ENCODE peak calls at places on chromosomes 11 and 22, in five cellular contexts. H is A549, Z is HepG2, N is endothelial cell of umbilical vein, W is GM12878. X is an unnamed sample.
A peak's percentile ranks its signal among the peaks of the same experiment; 100 is the strongest.

GRCh38 chr11:86484795-86485166 is 110.1 kb downstream of the CCDC81 start:
- DNase-seq in H (no peak), Z (no peak), N (no peak), W (no peak), X (no peak)

GRCh38 chr11:77647906-77648305 is 10.3 kb upstream of the CLNS1A start:
- DNase-seq in H (no peak), Z (no peak), N (no peak), W (no peak), X (no peak)

GRCh38 chr11:108938604-108939003 is 273.7 kb downstream of the DDX10 start:
- DNase-seq in H (no peak), Z (no peak), N (no peak), W (no peak), X (no peak)

GRCh38 chr11:10600570-10601248 is 32.2 kb upstream of the LYVE1 start:
- DNase-seq in H (no peak), Z (no peak), N (peak; percentile 35), W (no peak), X (no peak)

GRCh38 chr22:48707749-48708557 is 1119.7 kb downstream of the BRD1 start:
- DNase-seq in H (no peak), Z (no peak), N (no peak), W (no peak), X (no peak)

GRCh38 chr11:67691149-67691548 is 16.7 kb upstream of the ALDH3B2 start:
- DNase-seq in H (no peak), Z (no peak), N (no peak), W (no peak), X (peak; percentile 24)

GRCh38 chr11:130763087-130763980 is 152.9 kb downstream of the SNX19 start:
- DNase-seq in H (no peak), Z (no peak), N (no peak), W (no peak), X (no peak)

GRCh38 chr11:47641585-47642098 is 717 bp downstream of the MTCH2 start:
- DNase-seq in H (no peak), Z (no peak), N (no peak), W (no peak), X (peak; percentile 18)

GRCh38 chr11:132318421-132319157 is 948.2 kb downstream of the NTM start:
- DNase-seq in H (no peak), Z (no peak), N (no peak), W (no peak), X (no peak)

GRCh38 chr11:12087075-12087775 is 23.2 kb upstream of the MICAL2 start:
- DNase-seq in H (peak; percentile 81), Z (no peak), N (peak; percentile 50), W (no peak), X (peak; percentile 56)

GRCh38 chr11:86483591-86484163 is 109.0 kb downstream of the CCDC81 start:
- DNase-seq in H (no peak), Z (no peak), N (no peak), W (no peak), X (no peak)

GRCh38 chr22:20024225-20025087 is 3.5 kb downstream of the TANGO2 start:
- DNase-seq in H (no peak), Z (no peak), N (no peak), W (no peak), X (no peak)

GRCh38 chr22:20022231-20023069 is 1.5 kb downstream of the TANGO2 start:
- DNase-seq in H (no peak), Z (no peak), N (no peak), W (no peak), X (no peak)

GRCh38 chr22:20021196-20022181 is 579 bp downstream of the TANGO2 start:
- DNase-seq in H (no peak), Z (peak; percentile 49), N (peak; percentile 42), W (no peak), X (peak; percentile 33)

GRCh38 chr22:20025401-20026203 is 4.7 kb downstream of the TANGO2 start:
- DNase-seq in H (no peak), Z (no peak), N (no peak), W (no peak), X (no peak)

GRCh38 chr22:20023214-20023613 is 2.3 kb downstream of the TANGO2 start:
- DNase-seq in H (no peak), Z (no peak), N (no peak), W (no peak), X (no peak)
- TF ChIP-seq MYC in H (no peak), Z (no peak), N (no peak), W (no peak), X (no peak)

GRCh38 chr11:127670372-127670771 is 669.8 kb upstream of the KIRREL3 start:
- DNase-seq in H (no peak), Z (no peak), N (no peak), W (no peak), X (no peak)
- TF ChIP-seq MYC in H (no peak), Z (no peak), N (no peak), W (no peak), X (no peak)

DNA sequence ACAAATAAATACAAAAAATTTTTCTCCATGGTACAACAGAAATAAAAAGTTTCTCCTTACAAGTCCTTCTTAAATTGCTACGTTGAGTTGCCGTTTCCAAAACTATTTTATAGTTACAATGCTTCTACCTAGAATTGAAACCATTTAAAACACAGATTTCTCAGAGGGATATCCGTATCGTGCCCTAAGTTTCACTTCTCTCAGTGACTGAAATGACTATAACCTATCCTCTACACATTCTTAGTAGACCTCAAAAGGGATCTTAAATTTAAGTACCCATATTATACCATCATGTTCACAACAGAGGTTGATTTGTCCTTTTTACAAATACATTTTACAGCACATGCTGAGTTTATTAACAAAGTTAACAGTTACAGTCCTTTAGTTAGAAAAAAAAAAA is 44.1 kb downstream of the USP28 start:
- DNase-seq in H (no peak), Z (no peak), N (no peak), W (peak; percentile 27), X (no peak)
- TF ChIP-seq MYC in H (no peak), Z (no peak), N (no peak), W (no peak), X (no peak)

DNA sequence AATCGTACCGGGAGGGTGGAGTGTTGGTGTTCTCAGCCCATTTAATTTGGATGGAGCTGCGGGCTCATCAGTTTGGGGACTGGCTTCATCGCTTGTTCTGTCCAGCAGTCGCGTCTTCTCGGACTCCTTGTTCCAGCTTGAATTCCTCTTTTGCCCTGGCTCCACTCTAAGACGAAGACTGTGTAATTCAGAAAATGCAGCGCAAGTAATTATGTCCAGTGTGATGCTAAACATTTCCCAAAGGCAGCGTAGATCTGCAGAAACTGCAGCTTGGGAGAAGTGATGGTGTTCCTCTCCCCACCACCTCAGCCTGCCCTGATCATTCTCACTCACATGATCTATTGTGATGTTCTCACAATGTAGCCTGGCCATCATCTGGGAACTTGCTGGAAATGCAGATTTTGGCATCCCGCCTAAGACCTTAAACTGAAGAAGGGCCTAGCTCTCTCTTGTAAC is 666 bp downstream of the SLC25A18 start:
- DNase-seq in H (no peak), Z (no peak), N (no peak), W (no peak), X (no peak)
- TF ChIP-seq MYC in H (no peak), Z (no peak), N (no peak), W (no peak), X (no peak)

DNA sequence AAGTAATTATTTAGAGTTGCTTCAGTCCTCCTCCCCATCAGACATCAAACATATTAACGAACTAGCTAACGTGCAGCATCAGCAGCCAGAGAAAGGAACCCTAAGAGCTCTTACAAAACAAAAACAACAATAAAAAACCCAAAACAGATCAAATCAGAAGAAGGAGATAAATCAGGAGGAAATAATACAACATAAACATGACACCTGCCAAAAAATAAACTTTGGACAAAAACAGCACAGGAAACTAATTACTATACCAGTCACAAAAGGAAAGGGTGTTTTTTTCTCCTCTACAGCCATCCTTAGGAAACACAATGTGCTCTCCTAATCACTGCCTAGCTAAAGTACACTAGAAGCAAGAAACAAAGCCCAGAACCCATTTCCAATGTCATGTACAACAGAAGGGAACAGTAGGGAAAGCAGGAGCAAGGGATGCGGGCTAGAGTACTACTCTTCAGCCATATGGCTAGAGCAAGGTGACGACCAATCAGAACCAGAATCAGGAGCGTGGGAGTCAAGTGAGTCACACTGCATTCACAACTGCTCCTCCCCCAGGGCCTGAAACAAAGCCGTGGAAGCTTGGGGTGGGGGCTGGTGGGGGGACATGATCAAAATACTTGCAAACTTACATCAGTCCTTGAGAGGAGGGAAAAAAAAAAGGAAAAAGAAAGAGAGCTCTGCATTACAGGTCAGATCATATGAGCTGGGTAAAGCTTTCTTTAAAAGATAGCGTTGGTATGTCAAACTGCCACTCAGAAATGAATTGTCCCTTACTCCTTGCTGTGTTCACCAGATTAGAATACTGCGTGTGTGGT is 60.4 kb downstream of the LARGE2 start:
- DNase-seq in H (peak; percentile 11), Z (no peak), N (peak; percentile 70), W (no peak), X (peak; percentile 57)
- TF ChIP-seq MYC in H (no peak), Z (no peak), N (no peak), W (no peak), X (no peak)

DNA sequence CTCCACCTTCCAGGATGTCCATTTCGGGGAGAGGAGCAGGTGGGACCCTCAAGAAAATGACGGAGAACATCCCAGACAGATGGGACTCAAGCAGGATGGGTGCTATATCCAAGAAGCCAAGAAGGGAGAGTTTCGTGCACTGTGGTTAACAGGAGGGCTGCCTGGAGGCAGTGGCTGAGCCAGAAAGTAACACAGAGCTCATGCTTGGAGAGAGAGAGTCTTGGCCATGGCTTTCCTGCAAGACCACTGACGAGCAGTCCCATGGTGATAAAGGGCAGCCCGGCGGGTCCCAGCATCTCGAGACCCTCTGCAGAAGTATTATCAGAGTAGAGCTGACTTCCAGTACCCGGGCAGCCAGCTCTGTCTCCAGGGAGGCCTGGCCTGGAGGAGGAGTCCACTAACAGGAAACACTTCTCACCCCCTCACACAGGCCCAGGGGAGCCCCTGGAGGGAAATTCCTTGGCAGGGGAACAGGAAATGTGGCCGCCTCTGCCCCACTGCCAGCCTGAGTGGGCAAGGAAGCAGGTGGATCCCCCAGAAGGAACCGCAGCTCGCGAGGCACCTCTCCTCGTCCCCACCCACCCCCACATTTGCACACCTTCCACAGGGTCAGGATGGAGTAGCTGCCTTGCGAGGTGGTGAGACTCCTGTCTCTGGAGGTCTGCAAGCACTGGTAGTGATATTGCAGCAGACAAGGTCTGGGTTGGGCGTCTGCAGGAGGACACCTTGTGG is 32.2 kb downstream of the CYTH4 start:
- DNase-seq in H (no peak), Z (no peak), N (peak; percentile 26), W (no peak), X (peak; percentile 79)
- TF ChIP-seq MYC in H (no peak), Z (no peak), N (no peak), W (no peak), X (no peak)

DNA sequence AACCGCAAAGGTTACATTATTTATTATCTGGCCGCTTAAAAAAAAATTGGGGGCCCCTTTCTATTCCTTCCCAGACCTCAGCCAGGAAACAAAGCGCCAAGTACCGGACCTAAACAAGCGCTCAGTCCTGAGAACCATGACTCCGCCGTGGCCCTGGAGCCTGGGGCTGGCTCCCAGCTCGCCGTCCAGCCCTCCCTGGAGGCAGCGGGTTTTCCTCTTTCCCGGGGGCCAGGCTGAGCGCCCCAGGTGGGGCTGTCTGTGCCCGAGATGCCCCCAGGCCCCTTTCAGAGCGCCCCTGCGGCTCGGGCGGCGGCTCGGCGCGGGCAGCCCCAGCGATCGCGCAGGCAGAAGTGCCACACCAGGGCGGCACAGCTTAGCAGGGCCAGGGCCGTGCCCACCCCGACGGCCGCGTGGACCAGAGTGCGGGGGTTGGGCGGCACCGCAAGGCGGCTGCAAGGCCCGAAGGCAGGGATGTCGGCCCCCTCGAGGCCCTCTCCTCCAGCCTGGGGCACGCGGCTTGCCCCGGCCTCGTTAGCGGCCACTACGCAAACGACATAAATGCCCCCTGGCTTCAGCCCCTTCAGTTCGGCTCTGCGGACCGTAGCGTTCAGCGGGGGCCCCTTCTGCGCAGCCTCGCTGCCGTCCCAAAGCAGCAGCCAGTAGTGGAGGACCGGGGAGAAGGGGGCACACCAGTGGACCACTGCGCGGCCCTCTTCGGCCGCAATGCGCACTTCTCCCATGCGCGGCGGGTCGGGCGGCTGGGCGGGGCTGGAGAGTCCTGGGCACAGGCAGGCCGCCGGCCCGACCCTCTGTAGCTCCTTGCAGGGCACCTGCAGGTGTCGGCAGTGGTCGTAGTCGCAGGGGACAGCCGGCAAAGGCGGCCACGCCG is 1.6 kb downstream of the LRRN4CL start:
- DNase-seq in H (no peak), Z (no peak), N (no peak), W (no peak), X (peak; percentile 1)
- TF ChIP-seq MYC in H (no peak), Z (no peak), N (no peak), W (no peak), X (no peak)